ENCODE peak calls at places on chromosome 20, in ten cellular contexts. Y is activated naive CD4-positive, alpha-beta T cell treated with anti-CD3 and anti-CD28 coated beads, Interleukin-2, amount 50 U/mL, for 72 hours; R is ELF-1; A is lower lobe of right lung; H is GM23338; F is adipocyte; V is T-helper 2 cell treated with Interferon-gamma antibody and Interleukin-4, amounts not matched to agents 5 μg/mL and 100 μg/mL, for 36 hours; E is NCI-H1105; M is AG08396; O is progenitor cell of endocrine pancreas. Z is an unnamed sample.

GRCh38 chr20:2295886-2296544 is at the start of gene TGM3:
- DNase-seq in E (no peak), F (no peak), M (no peak), O (no peak), Y (no peak), V (no peak), H (no peak), A (no peak), R (no peak), Z (no peak)

GRCh38 chr20:51275816-51276215 is 252.9 kb upstream of the KCNG1 start:
- DNase-seq in Y (no peak), F (no peak), H (no peak), V (no peak), A (no peak), O (no peak), R (no peak), E (no peak), M (peak; percentile 13), Z (no peak)

GRCh38 chr20:50189681-50190250 is 864 bp upstream of the CEBPB start:
- DNase-seq in R (no peak), V (no peak), M (no peak), H (peak; percentile 83), O (peak; percentile 42), E (no peak), Y (no peak), F (no peak), A (peak; percentile 85), Z (peak; percentile 79)

GRCh38 chr20:38141154-38141888 is 23.7 kb downstream of the TGM2 start:
- DNase-seq in H (no peak), O (no peak), E (no peak), M (no peak), F (no peak), V (no peak), R (no peak), A (peak; percentile 39), Y (no peak), Z (no peak)

GRCh38 chr20:44209691-44210421 is 715 bp downstream of the OSER1 start:
- DNase-seq in Y (no peak), F (peak; percentile 61), A (no peak), V (peak; percentile 17), M (no peak), R (peak; percentile 69), E (no peak), O (peak; percentile 43), H (peak; percentile 64), Z (no peak)

GRCh38 chr20:63829943-63830820 is 882 bp downstream of the ZBTB46 start:
- DNase-seq in O (no peak), R (no peak), H (peak; percentile 61), V (peak; percentile 11), E (no peak), M (peak; percentile 61), F (peak; percentile 40), Y (no peak), A (no peak), Z (no peak)

GRCh38 chr20:48758206-48758820 is 69.5 kb downstream of the PREX1 start:
- DNase-seq in Y (no peak), O (no peak), M (no peak), F (no peak), V (no peak), R (no peak), E (no peak), H (no peak), A (no peak), Z (no peak)

GRCh38 chr20:38935285-38935684 is 9.1 kb downstream of the FAM83D start:
- DNase-seq in A (no peak), Y (no peak), O (no peak), F (peak; percentile 7), H (no peak), M (peak; percentile 29), R (no peak), E (no peak), V (no peak), Z (no peak)

GRCh38 chr20:62248890-62249560 is 10.7 kb downstream of the OSBPL2 start:
- DNase-seq in F (no peak), A (no peak), O (no peak), Y (no peak), V (no peak), M (no peak), E (no peak), H (no peak), R (no peak), Z (no peak)

GRCh38 chr20:62761058-62761758 is 35.1 kb upstream of the MRGBP start:
- DNase-seq in Y (no peak), H (no peak), A (peak; percentile 40), E (no peak), V (no peak), M (no peak), F (no peak), R (peak; percentile 38), O (no peak), Z (no peak)

GRCh38 chr20:50408526-50409364 is 101.4 kb upstream of the PTPN1 start:
- DNase-seq in H (no peak), R (no peak), E (no peak), Y (no peak), V (no peak), F (no peak), O (no peak), M (no peak), A (no peak), Z (no peak)

GRCh38 chr20:46704714-46705377 is 4.6 kb upstream of the SLC2A10 start:
- DNase-seq in E (no peak), V (no peak), H (peak; percentile 47), O (no peak), R (no peak), A (no peak), M (no peak), Y (no peak), F (peak; percentile 54), Z (no peak)

GRCh38 chr20:51318058-51318960 is 224.2 kb downstream of the NFATC2 start:
- DNase-seq in E (peak; percentile 63), A (peak; percentile 58), R (peak; percentile 92), O (peak; percentile 70), Y (no peak), H (peak; percentile 93), F (no peak), M (peak; percentile 32), V (peak; percentile 32), Z (peak; percentile 47)

GRCh38 chr20:36827541-36828279 is 48.2 kb upstream of the TLDC2 start:
- DNase-seq in F (peak; percentile 14), H (no peak), O (no peak), E (no peak), M (no peak), A (no peak), Y (no peak), V (peak; percentile 17), R (no peak), Z (no peak)